ENCODE peak calls at places on chromosomes 2 and 18, in ten cellular contexts. H is GM12865; R is NCI-H1092; F is NCI-H510A; C is T-helper 2 cell; I is GM20000; W is fibroblast of the conjunctiva; D is tibial nerve; E is glutamatergic neuron; X is effector memory CD8-positive, alpha-beta T cell. M is an unnamed sample.
A peak's percentile ranks its signal among the peaks of the same experiment; 100 is the strongest.

GRCh38 chr2:52452201-52452600 is 1315.4 kb upstream of the CHAC2 start:
- DNase-seq in C (no peak), E (no peak), X (no peak), W (no peak), H (no peak), D (no peak), F (no peak), R (no peak), I (no peak), M (no peak)

GRCh38 chr18:9290171-9290570 is 44.4 kb upstream of the TWSG1 start:
- DNase-seq in X (no peak), W (no peak), R (no peak), E (no peak), D (no peak), C (no peak), H (no peak), I (no peak), F (no peak), M (no peak)

GRCh38 chr18:55588876-55589595 is 1.0 kb upstream of the TCF4 start:
- DNase-seq in F (no peak), E (no peak), D (no peak), C (no peak), W (no peak), I (no peak), X (no peak), R (no peak), H (no peak), M (no peak)

GRCh38 chr2:2919026-2919425 is 458.6 kb downstream of the EIPR1 start:
- DNase-seq in X (no peak), H (no peak), I (no peak), D (no peak), R (no peak), F (no peak), E (no peak), C (no peak), W (no peak), M (no peak)

GRCh38 chr18:62277045-62277444 is 48.1 kb upstream of the TNFRSF11A start:
- DNase-seq in F (no peak), R (no peak), H (peak; percentile 16), W (no peak), X (no peak), D (no peak), E (no peak), C (peak; percentile 15), I (no peak), M (no peak)

GRCh38 chr2:35116151-35116550 is 1239.4 kb upstream of the CRIM1 start:
- DNase-seq in W (no peak), X (no peak), E (no peak), R (no peak), I (no peak), C (no peak), H (no peak), F (no peak), D (no peak), M (no peak)

GRCh38 chr2:210938228-210938627 is 381.8 kb downstream of the CPS1 start:
- DNase-seq in C (no peak), X (no peak), R (no peak), F (no peak), W (no peak), H (no peak), E (no peak), I (no peak), D (no peak), M (no peak)

GRCh38 chr2:167345559-167345958 is 457.3 kb downstream of the XIRP2 start:
- DNase-seq in D (no peak), W (no peak), I (no peak), R (no peak), E (no peak), F (no peak), H (no peak), X (no peak), C (no peak), M (no peak)

M was measured in CD4-positive, alpha-beta T cell.